ENCODE peak calls at places on chromosome 6, in seven cellular contexts. One of them, this sample, is unnamed.

GRCh38 chr6:47483853-47484546 is 6.4 kb downstream of the CD2AP start:
- DNase-seq in fibroblast of villous mesenchyme: peak
- DNase-seq in psoas muscle: no peak
- DNase-seq in neural crest cell: no peak
- DNase-seq in cardiac fibroblast: peak
- DNase-seq in MCF 10A: peak
- DNase-seq in endothelial cell: no peak
- DNase-seq in this sample: no peak

GRCh38 chr6:92534109-92534508 is 885.2 kb downstream of the EPHA7 start:
- DNase-seq in fibroblast of villous mesenchyme: no peak
- DNase-seq in psoas muscle: no peak
- DNase-seq in neural crest cell: no peak
- DNase-seq in cardiac fibroblast: no peak
- DNase-seq in MCF 10A: no peak
- DNase-seq in endothelial cell: no peak
- DNase-seq in this sample: no peak

GRCh38 chr6:83467620-83468036 is 36.8 kb upstream of the ME1 start:
- DNase-seq in fibroblast of villous mesenchyme: no peak
- DNase-seq in psoas muscle: peak
- DNase-seq in neural crest cell: no peak
- DNase-seq in cardiac fibroblast: no peak
- DNase-seq in MCF 10A: no peak
- DNase-seq in endothelial cell: no peak
- DNase-seq in this sample: no peak

GRCh38 chr6:14272111-14273085 is 154.8 kb downstream of the CD83 start:
- DNase-seq in fibroblast of villous mesenchyme: no peak
- DNase-seq in psoas muscle: no peak
- DNase-seq in neural crest cell: no peak
- DNase-seq in cardiac fibroblast: peak
- DNase-seq in MCF 10A: peak
- DNase-seq in endothelial cell: no peak
- DNase-seq in this sample: peak

GRCh38 chr6:82567621-82568020 is 204.0 kb downstream of the TPBG start:
- DNase-seq in fibroblast of villous mesenchyme: peak
- DNase-seq in psoas muscle: no peak
- DNase-seq in neural crest cell: no peak
- DNase-seq in cardiac fibroblast: peak
- DNase-seq in MCF 10A: peak
- DNase-seq in endothelial cell: no peak
- DNase-seq in this sample: no peak

GRCh38 chr6:1771324-1771723 is 161.6 kb downstream of the FOXC1 start:
- DNase-seq in fibroblast of villous mesenchyme: no peak
- DNase-seq in psoas muscle: no peak
- DNase-seq in neural crest cell: no peak
- DNase-seq in cardiac fibroblast: peak
- DNase-seq in MCF 10A: peak
- DNase-seq in endothelial cell: no peak
- DNase-seq in this sample: peak

GRCh38 chr6:56759521-56759920 is 116.8 kb upstream of the DST start:
- DNase-seq in fibroblast of villous mesenchyme: no peak
- DNase-seq in psoas muscle: no peak
- DNase-seq in neural crest cell: no peak
- DNase-seq in cardiac fibroblast: no peak
- DNase-seq in MCF 10A: no peak
- DNase-seq in endothelial cell: no peak
- DNase-seq in this sample: no peak

GRCh38 chr6:15296735-15297134 is 50.9 kb downstream of the JARID2 start:
- DNase-seq in fibroblast of villous mesenchyme: no peak
- DNase-seq in psoas muscle: no peak
- DNase-seq in neural crest cell: no peak
- DNase-seq in cardiac fibroblast: no peak
- DNase-seq in MCF 10A: no peak
- DNase-seq in endothelial cell: no peak
- DNase-seq in this sample: no peak

GRCh38 chr6:14765753-14766152 is 480.1 kb upstream of the JARID2 start:
- DNase-seq in fibroblast of villous mesenchyme: no peak
- DNase-seq in psoas muscle: no peak
- DNase-seq in neural crest cell: no peak
- DNase-seq in cardiac fibroblast: no peak
- DNase-seq in MCF 10A: no peak
- DNase-seq in endothelial cell: no peak
- DNase-seq in this sample: no peak

GRCh38 chr6:71678081-71678480 is 208.3 kb upstream of the RIMS1 start:
- DNase-seq in fibroblast of villous mesenchyme: no peak
- DNase-seq in psoas muscle: no peak
- DNase-seq in neural crest cell: no peak
- DNase-seq in cardiac fibroblast: no peak
- DNase-seq in MCF 10A: no peak
- DNase-seq in endothelial cell: no peak
- DNase-seq in this sample: no peak

GRCh38 chr6:137904822-137905617 is 38.0 kb downstream of the TNFAIP3 start:
- DNase-seq in fibroblast of villous mesenchyme: no peak
- DNase-seq in psoas muscle: no peak
- DNase-seq in neural crest cell: no peak
- DNase-seq in cardiac fibroblast: no peak
- DNase-seq in MCF 10A: no peak
- DNase-seq in endothelial cell: no peak
- DNase-seq in this sample: no peak

GRCh38 chr6:163324326-163324927 is 90.1 kb upstream of the QKI start:
- DNase-seq in fibroblast of villous mesenchyme: no peak
- DNase-seq in psoas muscle: no peak
- DNase-seq in neural crest cell: no peak
- DNase-seq in cardiac fibroblast: no peak
- DNase-seq in MCF 10A: no peak
- DNase-seq in endothelial cell: no peak
- DNase-seq in this sample: no peak

GRCh38 chr6:117142995-117143394 is 122.4 kb upstream of the VGLL2 start:
- DNase-seq in fibroblast of villous mesenchyme: no peak
- DNase-seq in psoas muscle: no peak
- DNase-seq in neural crest cell: no peak
- DNase-seq in cardiac fibroblast: no peak
- DNase-seq in MCF 10A: no peak
- DNase-seq in endothelial cell: no peak
- DNase-seq in this sample: no peak

GRCh38 chr6:16334671-16335070 is 96.3 kb downstream of the GMPR start:
- DNase-seq in fibroblast of villous mesenchyme: peak
- DNase-seq in psoas muscle: peak
- DNase-seq in neural crest cell: no peak
- DNase-seq in cardiac fibroblast: peak
- DNase-seq in MCF 10A: peak
- DNase-seq in endothelial cell: no peak
- DNase-seq in this sample: peak

GRCh38 chr6:118283759-118284158 is 264.3 kb upstream of the PLN start:
- DNase-seq in fibroblast of villous mesenchyme: peak
- DNase-seq in psoas muscle: no peak
- DNase-seq in neural crest cell: peak
- DNase-seq in cardiac fibroblast: peak
- DNase-seq in MCF 10A: peak
- DNase-seq in endothelial cell: peak
- DNase-seq in this sample: peak

GRCh38 chr6:125948455-125948854 is 8.1 kb upstream of the HINT3 start:
- DNase-seq in fibroblast of villous mesenchyme: no peak
- DNase-seq in psoas muscle: no peak
- DNase-seq in neural crest cell: no peak
- DNase-seq in cardiac fibroblast: no peak
- DNase-seq in MCF 10A: no peak
- DNase-seq in endothelial cell: no peak
- DNase-seq in this sample: no peak

GRCh38 chr6:19301980-19302379 is 535.2 kb upstream of the ID4 start:
- DNase-seq in fibroblast of villous mesenchyme: no peak
- DNase-seq in psoas muscle: no peak
- DNase-seq in neural crest cell: no peak
- DNase-seq in cardiac fibroblast: peak
- DNase-seq in MCF 10A: peak
- DNase-seq in endothelial cell: no peak
- DNase-seq in this sample: no peak

GRCh38 chr6:166253277-166254229 is 54.6 kb downstream of the PRR18 start:
- DNase-seq in fibroblast of villous mesenchyme: no peak
- DNase-seq in psoas muscle: peak
- DNase-seq in neural crest cell: peak
- DNase-seq in cardiac fibroblast: no peak
- DNase-seq in MCF 10A: no peak
- DNase-seq in endothelial cell: peak
- DNase-seq in this sample: no peak

GRCh38 chr6:168347053-168347452 is 27.5 kb upstream of the DACT2 start:
- DNase-seq in fibroblast of villous mesenchyme: no peak
- DNase-seq in psoas muscle: no peak
- DNase-seq in neural crest cell: no peak
- DNase-seq in cardiac fibroblast: no peak
- DNase-seq in MCF 10A: no peak
- DNase-seq in endothelial cell: no peak
- DNase-seq in this sample: no peak

GRCh38 chr6:36463686-36464085 is 20.9 kb downstream of the KCTD20 start:
- DNase-seq in fibroblast of villous mesenchyme: peak
- DNase-seq in psoas muscle: no peak
- DNase-seq in neural crest cell: no peak
- DNase-seq in cardiac fibroblast: peak
- DNase-seq in MCF 10A: no peak
- DNase-seq in endothelial cell: no peak
- DNase-seq in this sample: peak

GRCh38 chr6:152364846-152365245 is 272.3 kb downstream of the SYNE1 start:
- DNase-seq in fibroblast of villous mesenchyme: no peak
- DNase-seq in psoas muscle: no peak
- DNase-seq in neural crest cell: no peak
- DNase-seq in cardiac fibroblast: no peak
- DNase-seq in MCF 10A: no peak
- DNase-seq in endothelial cell: no peak
- DNase-seq in this sample: no peak

GRCh38 chr6:163490826-163491577 is 76.5 kb downstream of the QKI start:
- DNase-seq in fibroblast of villous mesenchyme: peak
- DNase-seq in psoas muscle: peak
- DNase-seq in neural crest cell: no peak
- DNase-seq in cardiac fibroblast: peak
- DNase-seq in MCF 10A: peak
- DNase-seq in endothelial cell: no peak
- DNase-seq in this sample: peak

GRCh38 chr6:80088637-80089036 is 17.8 kb upstream of the BCKDHB start:
- DNase-seq in fibroblast of villous mesenchyme: no peak
- DNase-seq in psoas muscle: no peak
- DNase-seq in neural crest cell: no peak
- DNase-seq in cardiac fibroblast: no peak
- DNase-seq in MCF 10A: no peak
- DNase-seq in endothelial cell: no peak
- DNase-seq in this sample: no peak

GRCh38 chr6:110532401-110532800 is 56.0 kb upstream of the SLC22A16 start:
- DNase-seq in fibroblast of villous mesenchyme: peak
- DNase-seq in psoas muscle: no peak
- DNase-seq in neural crest cell: no peak
- DNase-seq in cardiac fibroblast: no peak
- DNase-seq in MCF 10A: no peak
- DNase-seq in endothelial cell: no peak
- DNase-seq in this sample: no peak
- TF ChIP-seq CTCF in fibroblast of villous mesenchyme: no peak
- TF ChIP-seq CTCF in psoas muscle: no peak
- TF ChIP-seq CTCF in neural crest cell: no peak
- TF ChIP-seq CTCF in cardiac fibroblast: no peak
- TF ChIP-seq CTCF in MCF 10A: no peak
- TF ChIP-seq CTCF in endothelial cell: no peak
- TF ChIP-seq CTCF in this sample: no peak

DNA sequence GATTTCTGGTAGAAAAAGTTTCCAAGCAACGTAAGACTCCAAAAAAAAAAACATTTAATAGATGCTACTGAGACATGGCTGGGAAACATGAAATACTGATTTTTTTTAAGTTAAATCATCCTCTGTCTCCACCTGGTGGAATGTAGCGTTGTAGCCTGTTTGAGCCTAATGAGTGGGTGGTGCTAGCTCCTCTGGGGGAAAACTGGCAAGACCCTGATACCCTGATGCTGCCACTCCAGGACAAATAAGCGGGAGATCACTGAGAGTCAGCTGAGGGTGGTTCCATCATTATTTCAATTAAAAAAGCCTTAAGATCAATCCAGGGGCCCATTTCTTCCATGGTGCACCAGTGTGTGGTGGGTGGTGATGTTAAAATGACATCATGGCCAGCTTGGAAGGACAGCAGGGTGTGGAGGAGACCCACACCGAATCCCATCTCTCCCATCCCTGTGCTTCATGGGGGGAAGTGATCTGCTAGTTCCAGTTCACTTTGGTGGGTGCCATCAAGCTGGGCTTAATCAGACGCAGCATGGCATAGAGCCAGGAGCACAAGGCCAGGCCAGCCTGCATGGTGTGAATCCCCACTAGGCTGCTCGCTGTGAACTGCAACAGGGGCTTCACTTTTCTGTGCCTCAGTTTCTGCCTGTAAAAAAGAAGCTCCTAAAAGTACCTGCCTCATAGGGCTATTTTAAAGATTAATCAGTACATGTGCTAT is 12.8 kb upstream of the MRPS10 start:
- DNase-seq in fibroblast of villous mesenchyme: no peak
- DNase-seq in psoas muscle: no peak
- DNase-seq in neural crest cell: no peak
- DNase-seq in cardiac fibroblast: peak
- DNase-seq in MCF 10A: peak
- DNase-seq in endothelial cell: no peak
- DNase-seq in this sample: peak
- TF ChIP-seq CTCF in fibroblast of villous mesenchyme: peak
- TF ChIP-seq CTCF in psoas muscle: no peak
- TF ChIP-seq CTCF in neural crest cell: peak
- TF ChIP-seq CTCF in cardiac fibroblast: peak
- TF ChIP-seq CTCF in MCF 10A: peak
- TF ChIP-seq CTCF in endothelial cell: no peak
- TF ChIP-seq CTCF in this sample: peak

GRCh38 chr6:30743099-30744053 is 889 bp upstream of the FLOT1 start:
- DNase-seq in fibroblast of villous mesenchyme: peak
- DNase-seq in psoas muscle: peak
- DNase-seq in neural crest cell: no peak
- DNase-seq in cardiac fibroblast: peak
- DNase-seq in MCF 10A: no peak
- DNase-seq in endothelial cell: peak
- DNase-seq in this sample: peak
- TF ChIP-seq CTCF in fibroblast of villous mesenchyme: no peak
- TF ChIP-seq CTCF in psoas muscle: no peak
- TF ChIP-seq CTCF in neural crest cell: no peak
- TF ChIP-seq CTCF in cardiac fibroblast: no peak
- TF ChIP-seq CTCF in MCF 10A: no peak
- TF ChIP-seq CTCF in endothelial cell: no peak
- TF ChIP-seq CTCF in this sample: no peak

DNA sequence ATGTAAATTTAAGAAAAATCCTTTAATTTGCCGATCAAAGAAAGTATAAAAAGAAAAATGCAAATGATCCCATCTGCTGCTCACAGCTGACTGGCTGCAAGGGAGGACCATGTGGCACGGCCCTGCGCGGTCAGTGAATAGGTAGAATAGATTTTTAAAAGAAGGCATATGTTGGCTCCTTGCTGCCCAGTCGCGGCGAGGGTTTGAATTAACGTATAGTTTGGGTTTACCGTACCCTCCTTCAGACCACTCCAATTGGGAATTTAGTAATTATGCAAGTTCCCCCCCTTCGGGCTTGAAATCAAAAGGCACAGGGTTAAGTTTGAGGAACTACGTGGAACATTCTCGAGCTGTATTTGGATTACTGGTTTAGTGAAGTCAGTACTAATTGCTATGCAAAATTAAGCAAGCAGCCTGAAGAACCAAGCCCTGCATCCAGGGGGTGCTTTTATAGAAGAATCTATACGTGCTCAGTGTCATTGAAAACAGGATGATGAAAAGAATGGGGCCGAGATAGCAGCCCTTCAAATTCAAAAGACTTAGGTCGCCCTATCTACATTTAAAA is 1.1 kb upstream of the BEND3 start:
- DNase-seq in fibroblast of villous mesenchyme: peak
- DNase-seq in psoas muscle: peak
- DNase-seq in neural crest cell: peak
- DNase-seq in cardiac fibroblast: peak
- DNase-seq in MCF 10A: no peak
- DNase-seq in endothelial cell: peak
- DNase-seq in this sample: no peak
- TF ChIP-seq CTCF in fibroblast of villous mesenchyme: no peak
- TF ChIP-seq CTCF in psoas muscle: peak
- TF ChIP-seq CTCF in neural crest cell: peak
- TF ChIP-seq CTCF in cardiac fibroblast: peak
- TF ChIP-seq CTCF in MCF 10A: no peak
- TF ChIP-seq CTCF in endothelial cell: peak
- TF ChIP-seq CTCF in this sample: peak